ENCODE peak calls at places on chromosomes 5 and 9, in ten cellular contexts. R is endothelial cell, L is type B pancreatic cell, G is epithelial cell of esophagus, O is fibroblast of mammary gland, Q is left ventricle myocardium inferior, S is tibial artery, V is GM23338, M is tibial nerve, H is progenitor cell of endocrine pancreas. K is an unnamed sample.

GRCh38 chr5:172886974-172887491 is 53.0 kb downstream of the ERGIC1 start:
- DNase-seq in R (no peak), L (no peak), G (peak), O (peak), Q (no peak), S (peak), V (no peak), M (peak), H (no peak), K (no peak)

GRCh38 chr5:32760091-32760509 is 49.0 kb downstream of the NPR3 start:
- DNase-seq in R (no peak), L (no peak), G (peak), O (peak), Q (no peak), S (no peak), V (peak), M (no peak), H (no peak), K (no peak)

GRCh38 chr9:33112099-33112498 is 35.6 kb upstream of the SMU1 start:
- DNase-seq in R (no peak), L (no peak), G (no peak), O (no peak), Q (no peak), S (no peak), V (no peak), M (no peak), H (no peak), K (no peak)

GRCh38 chr9:87816041-87816440 is 66.6 kb upstream of the SPATA31E1 start:
- DNase-seq in R (no peak), L (no peak), G (peak), O (peak), Q (no peak), S (peak), V (no peak), M (peak), H (no peak), K (no peak)

GRCh38 chr5:143023447-143024096 is 253.4 kb downstream of the ARHGAP26 start:
- DNase-seq in R (no peak), L (no peak), G (no peak), O (peak), Q (peak), S (peak), V (peak), M (no peak), H (no peak), K (peak)

GRCh38 chr9:133236291-133237071 is 27.4 kb upstream of the OBP2B start:
- DNase-seq in R (no peak), L (peak), G (no peak), O (no peak), Q (no peak), S (no peak), V (no peak), M (no peak), H (no peak), K (no peak)

GRCh38 chr5:54411176-54411575 is 44.3 kb upstream of the HSPB3 start:
- DNase-seq in R (no peak), L (no peak), G (no peak), O (no peak), Q (no peak), S (no peak), V (no peak), M (no peak), H (no peak), K (no peak)

GRCh38 chr9:92528537-92528851 is 7.3 kb downstream of the ECM2 start:
- DNase-seq in R (no peak), L (no peak), G (no peak), O (no peak), Q (no peak), S (no peak), V (no peak), M (no peak), H (no peak), K (no peak)

GRCh38 chr5:128225245-128226030 is 141.9 kb downstream of the SLC12A2 start:
- DNase-seq in R (no peak), L (no peak), G (no peak), O (no peak), Q (no peak), S (no peak), V (no peak), M (no peak), H (no peak), K (no peak)

GRCh38 chr9:71249729-71250317 is 128.4 kb upstream of the TRPM3 start:
- DNase-seq in R (peak), L (no peak), G (peak), O (peak), Q (no peak), S (no peak), V (peak), M (peak), H (no peak), K (peak)

GRCh38 chr5:77707786-77708185 is 68.4 kb downstream of the TBCA start:
- DNase-seq in R (no peak), L (no peak), G (no peak), O (no peak), Q (no peak), S (no peak), V (no peak), M (no peak), H (no peak), K (no peak)

GRCh38 chr9:100488171-100488570 is 15.2 kb downstream of the TMEFF1 start:
- DNase-seq in R (no peak), L (no peak), G (no peak), O (no peak), Q (no peak), S (no peak), V (no peak), M (no peak), H (no peak), K (no peak)

GRCh38 chr9:127612993-127613954 is 1.2 kb downstream of the STXBP1 start:
- DNase-seq in R (peak), L (peak), G (peak), O (peak), Q (peak), S (peak), V (peak), M (peak), H (peak), K (no peak)

GRCh38 chr5:178244566-178244965 is 12.0 kb upstream of the PHYKPL start:
- DNase-seq in R (no peak), L (no peak), G (peak), O (peak), Q (no peak), S (no peak), V (no peak), M (no peak), H (no peak), K (no peak)

GRCh38 chr9:20209421-20210340 is 412.6 kb downstream of the MLLT3 start:
- DNase-seq in R (no peak), L (no peak), G (no peak), O (no peak), Q (no peak), S (no peak), V (no peak), M (no peak), H (no peak), K (no peak)

GRCh38 chr5:591746-592145 is 20.4 kb upstream of the CEP72 start:
- DNase-seq in R (no peak), L (peak), G (no peak), O (no peak), Q (no peak), S (peak), V (no peak), M (no peak), H (no peak), K (no peak)

GRCh38 chr9:92097997-92098482 is 17.2 kb downstream of the SPTLC1 start:
- DNase-seq in R (peak), L (no peak), G (peak), O (peak), Q (peak), S (no peak), V (peak), M (peak), H (no peak), K (no peak)

GRCh38 chr5:73902327-73903051 is 276.5 kb downstream of the ARHGEF28 start:
- DNase-seq in R (peak), L (no peak), G (peak), O (peak), Q (no peak), S (no peak), V (peak), M (no peak), H (no peak), K (peak)

GRCh38 chr9:137277329-137278041 is at the start of gene TOR4A:
- DNase-seq in R (peak), L (peak), G (peak), O (peak), Q (peak), S (peak), V (peak), M (peak), H (no peak), K (peak)

GRCh38 chr9:86720893-86721698 is 226.2 kb downstream of the GAS1 start:
- DNase-seq in R (no peak), L (no peak), G (peak), O (peak), Q (no peak), S (no peak), V (peak), M (no peak), H (no peak), K (no peak)

GRCh38 chr5:56632199-56632598 is 183.2 kb upstream of the MAP3K1 start:
- DNase-seq in R (no peak), L (no peak), G (no peak), O (no peak), Q (no peak), S (no peak), V (no peak), M (no peak), H (no peak), K (no peak)

GRCh38 chr5:134153241-134153640 is 23.5 kb downstream of the SKP1 start:
- DNase-seq in R (no peak), L (no peak), G (no peak), O (no peak), Q (no peak), S (no peak), V (no peak), M (no peak), H (no peak), K (no peak)

GRCh38 chr5:52822437-52822836 is 34.7 kb downstream of the ITGA1 start:
- DNase-seq in R (no peak), L (no peak), G (no peak), O (peak), Q (peak), S (peak), V (no peak), M (peak), H (no peak), K (no peak)

GRCh38 chr9:77158772-77159513 is 18.4 kb upstream of the VPS13A start:
- DNase-seq in R (peak), L (no peak), G (peak), O (peak), Q (no peak), S (no peak), V (no peak), M (no peak), H (no peak), K (no peak)

GRCh38 chr9:107190031-107190935 is 92.8 kb upstream of the RAD23B start:
- DNase-seq in R (no peak), L (no peak), G (peak), O (peak), Q (no peak), S (no peak), V (no peak), M (no peak), H (no peak), K (no peak)

GRCh38 chr9:72991772-72992171 is 38.9 kb upstream of the ALDH1A1 start:
- DNase-seq in R (no peak), L (no peak), G (no peak), O (no peak), Q (no peak), S (no peak), V (no peak), M (no peak), H (no peak), K (no peak)

DNA sequence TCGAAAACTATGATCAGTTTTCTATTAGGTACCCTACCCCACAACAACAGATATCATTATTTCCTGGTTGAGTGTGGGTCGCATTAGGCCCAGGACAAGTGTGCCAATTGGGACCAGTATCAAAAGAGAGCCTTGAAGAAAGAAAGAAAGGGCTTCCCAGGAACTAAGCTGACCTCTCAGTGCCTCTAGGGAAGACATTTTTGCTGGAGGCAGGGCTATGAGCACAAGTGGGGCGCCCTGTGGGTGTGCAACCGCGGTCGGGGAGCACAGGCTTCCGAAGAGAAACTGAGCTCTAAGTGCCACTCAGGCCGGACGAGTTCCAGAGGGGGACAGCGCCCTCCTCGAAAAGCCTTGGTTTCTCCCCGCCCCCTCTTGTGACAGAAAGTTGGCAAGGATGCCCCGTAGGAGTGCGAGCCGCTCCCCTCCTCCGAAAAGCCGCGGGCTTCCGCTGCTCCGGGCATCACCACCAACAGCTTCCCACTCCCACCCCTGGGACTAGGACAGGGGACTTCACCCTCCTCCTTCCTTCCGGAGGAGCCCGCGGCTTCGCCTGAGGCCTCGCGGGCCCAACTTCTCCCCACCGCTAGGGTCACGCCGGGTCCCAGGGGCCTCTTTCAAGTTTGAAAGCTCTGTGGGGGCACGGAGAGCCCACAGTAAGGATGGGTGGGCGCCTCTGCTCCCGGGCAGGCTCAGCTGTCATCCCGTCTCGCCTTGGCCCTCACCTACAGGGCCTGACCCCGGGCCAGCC is 2.0 kb downstream of the NR2F1-AS1 start:
- DNase-seq in R (no peak), L (no peak), G (no peak), O (peak), Q (no peak), S (no peak), V (peak), M (peak), H (no peak), K (peak)
- TF ChIP-seq CTCF in R (no peak), L (no peak), G (no peak), O (no peak), Q (no peak), S (no peak), V (peak), M (no peak), H (peak), K (no peak)

GRCh38 chr9:34518896-34519295 is 3.9 kb downstream of the ENHO start:
- DNase-seq in R (no peak), L (no peak), G (no peak), O (no peak), Q (no peak), S (no peak), V (no peak), M (no peak), H (no peak), K (no peak)

GRCh38 chr9:34520096-34520495 is 2.7 kb downstream of the ENHO start:
- DNase-seq in R (no peak), L (no peak), G (no peak), O (no peak), Q (no peak), S (no peak), V (no peak), M (no peak), H (no peak), K (no peak)

GRCh38 chr9:34518110-34518616 is 4.6 kb downstream of the ENHO start:
- DNase-seq in R (no peak), L (no peak), G (no peak), O (no peak), Q (no peak), S (no peak), V (no peak), M (no peak), H (no peak), K (no peak)

GRCh38 chr9:34520505-34521385 is 2.0 kb downstream of the ENHO start:
- DNase-seq in R (no peak), L (no peak), G (no peak), O (no peak), Q (no peak), S (no peak), V (no peak), M (no peak), H (no peak), K (no peak)

GRCh38 chr9:34519321-34520020 is 3.3 kb downstream of the ENHO start:
- DNase-seq in R (no peak), L (no peak), G (no peak), O (no peak), Q (no peak), S (no peak), V (peak), M (no peak), H (no peak), K (no peak)
- TF ChIP-seq CTCF in R (no peak), L (no peak), G (peak), O (no peak), Q (no peak), S (no peak), V (peak), M (no peak), H (no peak), K (no peak)

DNA sequence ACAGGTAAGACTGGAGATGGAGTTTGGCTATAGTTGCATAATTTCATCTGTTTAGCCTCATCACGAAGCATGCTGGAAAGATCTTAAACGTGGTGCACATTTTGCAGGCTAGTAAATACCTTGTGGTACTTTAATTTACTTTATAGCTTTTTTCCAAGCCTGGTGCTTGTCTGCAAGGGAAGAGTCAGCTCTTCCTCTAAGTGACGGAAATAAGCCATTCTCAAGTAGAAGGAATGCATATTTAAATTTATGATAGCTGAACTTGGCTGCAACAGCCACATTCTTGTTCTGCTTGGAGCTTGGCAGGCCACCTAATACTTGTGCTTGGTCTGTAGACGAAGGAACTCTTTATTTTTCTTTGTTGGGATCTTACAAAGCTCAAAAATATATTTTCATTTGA is 188.0 kb upstream of the PIK3R1 start:
- DNase-seq in R (no peak), L (no peak), G (no peak), O (peak), Q (no peak), S (no peak), V (no peak), M (no peak), H (no peak), K (no peak)
- TF ChIP-seq CTCF in R (no peak), L (no peak), G (no peak), O (no peak), Q (no peak), S (no peak), V (no peak), M (no peak), H (no peak), K (no peak)

GRCh38 chr9:98986866-98987653 is 43.4 kb downstream of the COL15A1 start:
- DNase-seq in R (no peak), L (no peak), G (no peak), O (no peak), Q (no peak), S (peak), V (no peak), M (no peak), H (no peak), K (no peak)

GRCh38 chr9:98991981-98992884 is 48.5 kb downstream of the COL15A1 start:
- DNase-seq in R (no peak), L (peak), G (no peak), O (no peak), Q (no peak), S (no peak), V (no peak), M (no peak), H (no peak), K (no peak)

GRCh38 chr9:98992885-98993569 is 49.3 kb downstream of the COL15A1 start:
- DNase-seq in R (no peak), L (peak), G (no peak), O (peak), Q (no peak), S (no peak), V (no peak), M (no peak), H (no peak), K (no peak)

GRCh38 chr9:98990181-98990870 is 46.6 kb downstream of the COL15A1 start:
- DNase-seq in R (no peak), L (peak), G (no peak), O (no peak), Q (no peak), S (no peak), V (no peak), M (no peak), H (no peak), K (no peak)

DNA sequence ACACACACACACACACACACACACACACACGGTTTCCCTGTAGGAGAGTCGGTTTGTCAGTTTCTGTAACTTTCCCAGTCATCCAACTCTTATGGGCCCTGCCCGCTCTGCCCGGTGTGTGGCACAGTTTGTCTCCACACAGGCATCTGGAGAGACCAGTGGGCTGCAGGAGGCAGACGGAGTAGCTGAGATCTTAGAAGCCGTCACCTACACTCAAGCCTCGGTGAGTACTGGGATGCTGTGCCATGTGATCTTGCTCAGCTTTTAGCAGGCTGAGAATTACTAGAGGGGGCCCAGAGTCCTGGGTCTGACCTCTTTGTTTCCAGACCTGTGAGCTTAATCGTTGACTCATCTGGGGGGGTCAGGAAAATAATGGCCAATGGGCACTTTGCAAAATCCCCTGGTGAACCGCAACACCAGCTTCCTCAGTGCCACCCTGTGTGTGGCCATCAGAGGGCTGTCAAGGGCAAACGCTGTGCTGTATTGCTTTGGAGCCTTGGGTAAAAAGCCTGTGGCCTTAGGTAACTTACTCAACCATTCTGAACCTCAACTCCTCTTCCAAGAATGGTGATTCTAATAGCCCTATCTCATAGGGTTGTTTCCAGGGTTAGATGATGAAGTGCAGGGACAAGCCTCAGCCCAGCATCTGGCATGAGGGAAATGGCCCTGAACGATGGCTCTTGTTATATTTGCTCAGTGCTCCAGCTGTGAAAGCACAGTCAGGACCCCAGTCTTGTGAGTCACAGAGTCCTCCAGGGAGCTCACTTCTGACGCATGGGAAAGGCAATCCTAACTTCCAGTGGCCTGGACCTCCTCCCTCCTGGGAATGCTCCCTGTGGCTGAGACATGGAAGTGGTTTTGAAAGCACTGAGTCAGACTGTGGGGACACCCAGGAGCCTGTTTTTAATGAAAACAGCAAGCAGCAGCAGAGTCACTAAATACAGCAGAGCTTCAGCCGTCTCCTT is 45.6 kb downstream of the COL15A1 start:
- DNase-seq in R (no peak), L (peak), G (peak), O (peak), Q (peak), S (peak), V (no peak), M (peak), H (no peak), K (no peak)
- TF ChIP-seq CTCF in R (no peak), L (no peak), G (no peak), O (peak), Q (peak), S (peak), V (peak), M (no peak), H (no peak), K (no peak)

DNA sequence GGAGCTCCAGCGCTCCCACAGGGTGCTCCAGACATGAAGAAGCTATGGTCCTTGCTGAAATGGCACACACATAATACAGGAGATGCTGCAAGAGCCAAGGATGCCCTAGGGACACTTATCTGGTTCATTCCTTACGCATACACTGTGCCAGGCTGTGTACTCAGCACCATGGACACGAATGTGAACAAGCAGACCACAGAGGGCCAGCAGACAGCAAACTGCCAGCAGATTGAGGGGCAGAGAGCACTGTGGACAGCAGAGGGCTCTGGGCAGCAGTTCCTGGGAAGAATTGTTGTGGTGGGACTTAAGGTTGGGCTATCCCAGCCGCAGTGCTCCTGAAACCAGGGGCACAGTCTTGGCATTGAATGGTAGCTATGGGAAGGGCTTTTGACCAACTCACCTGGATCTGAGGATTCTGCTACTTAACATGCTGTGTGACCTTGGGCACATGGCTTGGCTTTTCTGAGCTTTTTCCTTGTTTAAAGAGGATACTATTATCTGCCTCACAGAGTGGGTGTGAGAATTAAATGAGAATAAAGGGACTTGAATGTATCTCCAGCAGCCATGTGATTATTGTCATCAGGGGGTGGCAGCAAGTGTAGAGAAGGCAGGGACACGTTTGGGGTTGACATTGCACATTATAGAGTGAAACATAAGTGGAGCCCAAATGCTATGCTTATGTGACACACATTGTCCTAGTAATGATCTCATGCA is 30.0 kb downstream of the PPARGC1B start:
- DNase-seq in R (no peak), L (no peak), G (no peak), O (no peak), Q (peak), S (no peak), V (no peak), M (no peak), H (no peak), K (no peak)
- TF ChIP-seq CTCF in R (no peak), L (no peak), G (no peak), O (peak), Q (peak), S (no peak), V (peak), M (no peak), H (no peak), K (no peak)